ENCODE peak calls at places on chromosomes 3 and 15, in ten cellular contexts. One of them, this sample, is unnamed.

GRCh38 chr3:11273945-11274344 is 1.7 kb downstream of the ATG7 start:
- DNase-seq in AML-193: peak; percentile 99
- DNase-seq in T-helper 1 cell: no peak
- DNase-seq in lung microvascular endothelial cell: no peak
- DNase-seq in HTR-8/SVneo: no peak
- DNase-seq in GM23248: no peak
- DNase-seq in G401: no peak
- DNase-seq in NCI-H1417: no peak
- DNase-seq in nephron progenitor cell: no peak
- DNase-seq in stimulated activated CD8-positive, alpha-beta memory T cell treated with anti-CD3 and anti-CD28 coated beads, Interleukin-15, amount 100 ng/mL, for 48 hours: no peak
- DNase-seq in this sample: no peak

GRCh38 chr15:63504979-63505841 is 817 bp downstream of the USP3 start:
- DNase-seq in T-helper 1 cell: peak; percentile 37
- DNase-seq in AML-193: peak; percentile 76
- DNase-seq in lung microvascular endothelial cell: peak; percentile 61
- DNase-seq in G401: peak; percentile 78
- DNase-seq in NCI-H1417: peak; percentile 86
- DNase-seq in GM23248: peak; percentile 84
- DNase-seq in nephron progenitor cell: peak; percentile 71
- DNase-seq in stimulated activated CD8-positive, alpha-beta memory T cell treated with anti-CD3 and anti-CD28 coated beads, Interleukin-15, amount 100 ng/mL, for 48 hours: no peak
- DNase-seq in HTR-8/SVneo: no peak
- DNase-seq in this sample: no peak

GRCh38 chr3:159559771-159560170 is 428.9 kb upstream of the IL12A start:
- DNase-seq in lung microvascular endothelial cell: no peak
- DNase-seq in T-helper 1 cell: no peak
- DNase-seq in stimulated activated CD8-positive, alpha-beta memory T cell treated with anti-CD3 and anti-CD28 coated beads, Interleukin-15, amount 100 ng/mL, for 48 hours: no peak
- DNase-seq in GM23248: no peak
- DNase-seq in AML-193: no peak
- DNase-seq in HTR-8/SVneo: no peak
- DNase-seq in nephron progenitor cell: no peak
- DNase-seq in G401: no peak
- DNase-seq in NCI-H1417: no peak
- DNase-seq in this sample: no peak

GRCh38 chr3:133742351-133743091 is 3.7 kb upstream of the TF start:
- DNase-seq in T-helper 1 cell: no peak
- DNase-seq in AML-193: no peak
- DNase-seq in nephron progenitor cell: no peak
- DNase-seq in stimulated activated CD8-positive, alpha-beta memory T cell treated with anti-CD3 and anti-CD28 coated beads, Interleukin-15, amount 100 ng/mL, for 48 hours: no peak
- DNase-seq in G401: no peak
- DNase-seq in lung microvascular endothelial cell: no peak
- DNase-seq in GM23248: peak; percentile 18
- DNase-seq in NCI-H1417: peak; percentile 41
- DNase-seq in HTR-8/SVneo: peak; percentile 19
- DNase-seq in this sample: peak; percentile 85

GRCh38 chr3:41508063-41508696 is 308.9 kb downstream of the CTNNB1 start:
- DNase-seq in lung microvascular endothelial cell: no peak
- DNase-seq in T-helper 1 cell: no peak
- DNase-seq in NCI-H1417: no peak
- DNase-seq in GM23248: peak; percentile 5
- DNase-seq in HTR-8/SVneo: no peak
- DNase-seq in AML-193: no peak
- DNase-seq in nephron progenitor cell: no peak
- DNase-seq in stimulated activated CD8-positive, alpha-beta memory T cell treated with anti-CD3 and anti-CD28 coated beads, Interleukin-15, amount 100 ng/mL, for 48 hours: no peak
- DNase-seq in G401: no peak
- DNase-seq in this sample: peak; percentile 17

GRCh38 chr3:179882322-179882721 is 154.4 kb downstream of the PEX5L start:
- DNase-seq in GM23248: no peak
- DNase-seq in HTR-8/SVneo: no peak
- DNase-seq in T-helper 1 cell: no peak
- DNase-seq in stimulated activated CD8-positive, alpha-beta memory T cell treated with anti-CD3 and anti-CD28 coated beads, Interleukin-15, amount 100 ng/mL, for 48 hours: no peak
- DNase-seq in nephron progenitor cell: no peak
- DNase-seq in G401: no peak
- DNase-seq in AML-193: no peak
- DNase-seq in lung microvascular endothelial cell: peak; percentile 2
- DNase-seq in NCI-H1417: peak; percentile 18
- DNase-seq in this sample: no peak

GRCh38 chr3:107468782-107469181 is 54.0 kb upstream of the BBX start:
- DNase-seq in NCI-H1417: peak; percentile 34
- DNase-seq in lung microvascular endothelial cell: no peak
- DNase-seq in nephron progenitor cell: no peak
- DNase-seq in GM23248: no peak
- DNase-seq in HTR-8/SVneo: no peak
- DNase-seq in stimulated activated CD8-positive, alpha-beta memory T cell treated with anti-CD3 and anti-CD28 coated beads, Interleukin-15, amount 100 ng/mL, for 48 hours: no peak
- DNase-seq in T-helper 1 cell: no peak
- DNase-seq in AML-193: no peak
- DNase-seq in G401: no peak
- DNase-seq in this sample: no peak

GRCh38 chr15:101528108-101528916 is 38.8 kb upstream of the PCSK6 start:
- DNase-seq in T-helper 1 cell: no peak
- DNase-seq in nephron progenitor cell: no peak
- DNase-seq in stimulated activated CD8-positive, alpha-beta memory T cell treated with anti-CD3 and anti-CD28 coated beads, Interleukin-15, amount 100 ng/mL, for 48 hours: no peak
- DNase-seq in AML-193: no peak
- DNase-seq in NCI-H1417: no peak
- DNase-seq in lung microvascular endothelial cell: no peak
- DNase-seq in GM23248: peak; percentile 16
- DNase-seq in G401: no peak
- DNase-seq in HTR-8/SVneo: no peak
- DNase-seq in this sample: peak; percentile 65

GRCh38 chr3:122513386-122514122 is 1.2 kb downstream of the KPNA1 start:
- DNase-seq in AML-193: peak; percentile 45
- DNase-seq in GM23248: peak; percentile 53
- DNase-seq in stimulated activated CD8-positive, alpha-beta memory T cell treated with anti-CD3 and anti-CD28 coated beads, Interleukin-15, amount 100 ng/mL, for 48 hours: no peak
- DNase-seq in nephron progenitor cell: no peak
- DNase-seq in T-helper 1 cell: no peak
- DNase-seq in G401: no peak
- DNase-seq in NCI-H1417: peak; percentile 27
- DNase-seq in HTR-8/SVneo: no peak
- DNase-seq in lung microvascular endothelial cell: no peak
- DNase-seq in this sample: no peak

GRCh38 chr3:30894521-30895289 is at the start of gene GADL1:
- DNase-seq in GM23248: peak; percentile 72
- DNase-seq in NCI-H1417: no peak
- DNase-seq in AML-193: no peak
- DNase-seq in T-helper 1 cell: no peak
- DNase-seq in lung microvascular endothelial cell: peak; percentile 47
- DNase-seq in HTR-8/SVneo: peak; percentile 23
- DNase-seq in G401: no peak
- DNase-seq in stimulated activated CD8-positive, alpha-beta memory T cell treated with anti-CD3 and anti-CD28 coated beads, Interleukin-15, amount 100 ng/mL, for 48 hours: peak; percentile 8
- DNase-seq in nephron progenitor cell: peak; percentile 74
- DNase-seq in this sample: peak; percentile 31

GRCh38 chr3:114827495-114827894 is 319.6 kb downstream of the ZBTB20 start:
- DNase-seq in T-helper 1 cell: no peak
- DNase-seq in G401: peak; percentile 49
- DNase-seq in HTR-8/SVneo: no peak
- DNase-seq in nephron progenitor cell: no peak
- DNase-seq in AML-193: peak; percentile 80
- DNase-seq in lung microvascular endothelial cell: peak; percentile 60
- DNase-seq in NCI-H1417: peak; percentile 84
- DNase-seq in GM23248: peak; percentile 63
- DNase-seq in stimulated activated CD8-positive, alpha-beta memory T cell treated with anti-CD3 and anti-CD28 coated beads, Interleukin-15, amount 100 ng/mL, for 48 hours: no peak
- DNase-seq in this sample: no peak

GRCh38 chr3:15387735-15388134 is 39.6 kb downstream of the METTL6 start:
- DNase-seq in NCI-H1417: no peak
- DNase-seq in HTR-8/SVneo: no peak
- DNase-seq in T-helper 1 cell: no peak
- DNase-seq in nephron progenitor cell: no peak
- DNase-seq in lung microvascular endothelial cell: no peak
- DNase-seq in AML-193: no peak
- DNase-seq in stimulated activated CD8-positive, alpha-beta memory T cell treated with anti-CD3 and anti-CD28 coated beads, Interleukin-15, amount 100 ng/mL, for 48 hours: no peak
- DNase-seq in GM23248: no peak
- DNase-seq in G401: no peak
- DNase-seq in this sample: no peak

GRCh38 chr3:193711523-193711963 is 118.5 kb downstream of the OPA1 start:
- DNase-seq in T-helper 1 cell: no peak
- DNase-seq in stimulated activated CD8-positive, alpha-beta memory T cell treated with anti-CD3 and anti-CD28 coated beads, Interleukin-15, amount 100 ng/mL, for 48 hours: no peak
- DNase-seq in lung microvascular endothelial cell: no peak
- DNase-seq in AML-193: no peak
- DNase-seq in GM23248: no peak
- DNase-seq in nephron progenitor cell: peak; percentile 71
- DNase-seq in HTR-8/SVneo: no peak
- DNase-seq in NCI-H1417: no peak
- DNase-seq in G401: no peak
- DNase-seq in this sample: no peak

GRCh38 chr3:20406621-20407020 is 220.6 kb upstream of the SGO1 start:
- DNase-seq in NCI-H1417: no peak
- DNase-seq in AML-193: no peak
- DNase-seq in HTR-8/SVneo: no peak
- DNase-seq in G401: no peak
- DNase-seq in GM23248: no peak
- DNase-seq in stimulated activated CD8-positive, alpha-beta memory T cell treated with anti-CD3 and anti-CD28 coated beads, Interleukin-15, amount 100 ng/mL, for 48 hours: no peak
- DNase-seq in lung microvascular endothelial cell: no peak
- DNase-seq in nephron progenitor cell: no peak
- DNase-seq in T-helper 1 cell: no peak
- DNase-seq in this sample: no peak

GRCh38 chr3:21920431-21920830 is 169.4 kb upstream of the ZNF385D start:
- DNase-seq in AML-193: no peak
- DNase-seq in NCI-H1417: no peak
- DNase-seq in lung microvascular endothelial cell: no peak
- DNase-seq in HTR-8/SVneo: peak; percentile 2
- DNase-seq in nephron progenitor cell: no peak
- DNase-seq in stimulated activated CD8-positive, alpha-beta memory T cell treated with anti-CD3 and anti-CD28 coated beads, Interleukin-15, amount 100 ng/mL, for 48 hours: no peak
- DNase-seq in G401: no peak
- DNase-seq in GM23248: peak; percentile 88
- DNase-seq in T-helper 1 cell: no peak
- DNase-seq in this sample: peak; percentile 55